ENCODE peak calls at places on chromosomes 1 and 21, in ten cellular contexts. N is left ventricle myocardium inferior, A is fibroblast of lung, V is neural progenitor cell, T is H1, K is K562, R is aorta, P is lung, X is heart left ventricle, H is GM23338. Z is an unnamed sample.

GRCh38 chr1:214417545-214418210 is 133.7 kb downstream of the PTPN14 start:
- DNase-seq in X (no peak), K (no peak), T (no peak), H (no peak), R (no peak), A (no peak), P (no peak), N (no peak), V (no peak), Z (no peak)

GRCh38 chr1:172431721-172432192 is 11.3 kb downstream of the C1orf105 start:
- DNase-seq in X (no peak), V (no peak), A (no peak), H (peak; percentile 22), P (peak; percentile 59), N (no peak), K (no peak), R (no peak), T (no peak), Z (peak; percentile 68)

GRCh38 chr1:84853743-84854721 is 39.0 kb downstream of the LPAR3 start:
- DNase-seq in H (no peak), N (no peak), X (no peak), V (no peak), T (no peak), P (no peak), A (peak; percentile 83), R (no peak), K (no peak), Z (peak; percentile 64)

GRCh38 chr1:21000245-21000594 is 176.5 kb downstream of the EIF4G3 start:
- DNase-seq in H (no peak), A (no peak), X (no peak), N (no peak), V (peak; percentile 5), T (no peak), P (no peak), R (no peak), K (no peak), Z (no peak)

GRCh38 chr21:29606613-29607012 is 307.9 kb downstream of the BACH1 start:
- DNase-seq in V (no peak), R (no peak), K (no peak), T (no peak), P (no peak), X (no peak), H (no peak), N (no peak), A (no peak), Z (no peak)

GRCh38 chr1:241627453-241628329 is 12.5 kb downstream of the CHML start:
- DNase-seq in V (peak; percentile 64), H (peak; percentile 79), R (no peak), N (no peak), P (no peak), T (no peak), X (no peak), A (peak; percentile 81), K (peak; percentile 49), Z (peak; percentile 64)

GRCh38 chr1:157968951-157969350 is 24.5 kb upstream of the KIRREL1 start:
- DNase-seq in X (peak; percentile 32), A (peak; percentile 93), V (no peak), N (no peak), H (no peak), P (no peak), T (no peak), K (no peak), R (peak; percentile 59), Z (no peak)

GRCh38 chr1:244435562-244436205 is 16.0 kb downstream of the ADSS2 start:
- DNase-seq in P (no peak), V (no peak), T (no peak), K (no peak), X (no peak), R (no peak), H (no peak), A (peak; percentile 80), N (no peak), Z (no peak)

DNA sequence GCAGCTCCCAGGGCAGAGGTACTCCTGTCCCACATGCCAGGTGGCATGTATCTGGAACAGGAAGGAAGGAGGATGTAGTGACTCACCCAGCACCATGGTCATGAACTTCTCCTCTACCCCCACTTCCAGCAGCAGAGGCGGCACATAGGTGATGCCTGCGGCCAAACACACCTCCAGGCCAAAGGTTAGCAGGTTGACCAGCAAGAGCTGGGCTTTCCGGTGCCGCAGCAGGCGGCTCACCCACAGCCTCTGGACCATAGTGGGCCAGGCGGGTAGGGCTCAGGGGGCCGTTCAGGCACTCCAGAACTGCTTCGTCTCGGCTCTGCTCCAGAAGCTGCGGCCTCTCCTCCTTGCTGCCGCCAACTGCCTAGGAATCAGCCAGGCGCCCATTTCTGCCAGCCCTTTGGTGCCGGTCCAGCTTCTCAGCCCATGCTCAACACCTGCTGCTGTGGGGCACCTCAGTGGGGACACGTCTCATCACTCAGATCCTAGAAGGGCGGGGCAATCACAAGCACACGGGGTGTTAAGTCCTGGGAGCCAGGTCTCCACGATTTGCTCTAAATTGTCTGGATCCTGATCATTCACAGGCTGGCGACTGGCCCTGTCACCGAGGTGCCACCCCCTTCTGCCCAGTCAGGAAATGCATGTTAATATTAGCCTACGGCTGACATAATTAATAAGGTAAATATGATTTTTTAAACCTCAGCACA is 15.8 kb downstream of the SLC45A3 start:
- DNase-seq in R (no peak), A (peak; percentile 23), K (no peak), H (no peak), T (no peak), N (no peak), X (no peak), P (no peak), V (no peak), Z (peak; percentile 85)
- H3K27ac ChIP-seq in R (no peak overlapping the region), A (no peak overlapping the region), K (no peak overlapping the region), H (no peak overlapping the region), T (no peak overlapping the region), N (no peak overlapping the region), X (no peak overlapping the region), P (no peak overlapping the region), V (no peak overlapping the region), Z (peak overlapping the region; percentile 52)

DNA sequence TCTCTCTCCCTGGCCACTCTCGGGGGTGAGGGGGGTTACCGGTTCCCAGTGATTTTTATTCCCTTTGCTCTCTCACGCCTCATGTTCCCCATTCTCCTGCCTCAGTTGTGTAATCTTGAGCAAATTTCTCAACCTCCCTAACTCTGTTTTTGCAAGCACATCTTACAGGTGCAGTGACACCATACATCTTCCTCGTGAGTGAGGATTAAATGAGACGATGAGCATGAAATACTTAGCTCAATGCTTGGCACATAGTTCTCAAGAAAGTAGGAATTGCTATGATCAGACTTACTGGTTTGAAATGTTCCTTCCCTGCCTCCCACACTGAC is 2.0 kb upstream of the TNFRSF9 start:
- DNase-seq in X (no peak), T (no peak), A (no peak), N (no peak), K (no peak), P (no peak), R (no peak), H (no peak), V (no peak), Z (no peak)
- H3K4me1 ChIP-seq in X (peaks cover 19% of the 10 kb centered on the region), T (no peaks in the 10 kb centered on the region), A (no peaks in the 10 kb centered on the region), N (peaks cover 24% of the 10 kb centered on the region), K (peaks cover 11% of the 10 kb centered on the region), P (no peaks in the 10 kb centered on the region), R (no peaks in the 10 kb centered on the region), H (peaks cover 3% of the 10 kb centered on the region), V (no peaks in the 10 kb centered on the region), Z (no peaks in the 10 kb centered on the region)

GRCh38 chr1:28421744-28422143 is 52.2 kb downstream of the PHACTR4 start:
- DNase-seq in N (no peak), T (no peak), H (no peak), A (no peak), X (no peak), K (no peak), V (no peak), R (no peak), P (no peak), Z (peak; percentile 30)

GRCh38 chr1:28415246-28415645 is 45.7 kb downstream of the PHACTR4 start:
- DNase-seq in R (no peak), A (no peak), T (no peak), P (no peak), N (no peak), K (no peak), V (no peak), H (peak; percentile 43), X (no peak), Z (no peak)

GRCh38 chr1:28418278-28418637 is 48.7 kb downstream of the PHACTR4 start:
- DNase-seq in A (no peak), K (no peak), X (no peak), H (no peak), P (no peak), R (no peak), V (no peak), N (no peak), T (no peak), Z (peak; percentile 38)

GRCh38 chr1:28416509-28417194 is 47.1 kb downstream of the PHACTR4 start:
- DNase-seq in T (no peak), K (peak; percentile 73), R (no peak), P (no peak), V (no peak), N (no peak), H (no peak), X (no peak), A (peak; percentile 26), Z (peak; percentile 56)

DNA sequence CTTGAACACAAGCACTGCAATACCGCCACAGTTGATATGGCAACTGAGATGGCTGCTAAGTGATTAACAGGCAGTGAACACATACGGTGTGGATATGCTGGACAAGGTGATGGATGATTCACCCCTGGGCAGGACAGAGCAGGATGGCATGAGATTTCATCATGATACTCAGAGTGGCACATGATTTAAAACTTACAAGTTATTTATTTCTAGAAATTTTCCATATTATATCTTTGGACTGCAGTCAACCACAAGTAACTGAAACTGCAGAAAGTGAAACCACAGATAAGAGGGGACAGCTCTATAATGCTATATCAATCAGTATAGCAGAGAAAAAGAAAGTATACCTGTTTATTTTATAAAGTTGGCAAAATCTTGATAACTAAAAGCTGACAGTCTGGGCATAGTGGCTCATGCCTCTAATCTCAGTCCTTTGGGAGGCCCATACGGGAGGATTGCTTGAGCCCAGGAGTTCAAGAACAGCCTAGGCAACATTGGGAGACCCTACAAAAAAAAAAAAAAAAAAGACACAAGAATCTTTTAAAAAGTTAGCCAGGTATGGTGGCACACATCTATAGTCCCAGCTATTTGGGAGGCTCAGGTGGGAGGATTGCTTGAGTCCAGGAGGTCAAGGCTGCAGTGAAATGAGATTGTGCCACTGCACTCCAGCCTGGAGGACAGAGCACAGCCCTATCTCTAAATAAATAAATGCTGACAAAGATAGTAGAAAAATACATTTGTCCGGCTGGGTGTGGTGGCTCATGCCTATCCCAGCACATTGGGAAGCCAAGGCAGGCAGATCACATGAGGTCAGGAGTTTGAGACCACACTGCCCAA is 48.1 kb downstream of the PHACTR4 start:
- DNase-seq in T (no peak), X (no peak), V (no peak), A (peak; percentile 71), K (peak; percentile 39), P (no peak), R (no peak), N (no peak), H (no peak), Z (peak; percentile 65)
- H3K4me3 ChIP-seq in T (no peak overlapping the region), X (no peak overlapping the region), V (no peak overlapping the region), A (no peak overlapping the region), K (peak overlapping the region; percentile 6), P (no peak overlapping the region), R (no peak overlapping the region), N (peak overlapping the region; percentile 9), H (no peak overlapping the region), Z (no peak overlapping the region)

GRCh38 chr1:111952258-111952657 is 37.2 kb downstream of the KCND3 start:
- DNase-seq in V (no peak), H (no peak), A (no peak), X (no peak), K (no peak), T (no peak), N (no peak), R (no peak), P (no peak), Z (no peak)

GRCh38 chr1:111943056-111943455 is 46.4 kb downstream of the KCND3 start:
- DNase-seq in K (no peak), V (no peak), X (no peak), R (no peak), N (no peak), T (no peak), P (no peak), H (no peak), A (no peak), Z (no peak)

GRCh38 chr1:111944121-111944785 is 45.2 kb downstream of the KCND3 start:
- DNase-seq in P (no peak), R (no peak), X (peak; percentile 69), T (no peak), H (no peak), A (no peak), N (peak; percentile 64), K (no peak), V (no peak), Z (no peak)

GRCh38 chr1:111953797-111954196 is 35.7 kb downstream of the KCND3 start:
- DNase-seq in R (no peak), A (no peak), P (no peak), V (no peak), N (no peak), T (no peak), K (no peak), H (no peak), X (no peak), Z (no peak)

DNA sequence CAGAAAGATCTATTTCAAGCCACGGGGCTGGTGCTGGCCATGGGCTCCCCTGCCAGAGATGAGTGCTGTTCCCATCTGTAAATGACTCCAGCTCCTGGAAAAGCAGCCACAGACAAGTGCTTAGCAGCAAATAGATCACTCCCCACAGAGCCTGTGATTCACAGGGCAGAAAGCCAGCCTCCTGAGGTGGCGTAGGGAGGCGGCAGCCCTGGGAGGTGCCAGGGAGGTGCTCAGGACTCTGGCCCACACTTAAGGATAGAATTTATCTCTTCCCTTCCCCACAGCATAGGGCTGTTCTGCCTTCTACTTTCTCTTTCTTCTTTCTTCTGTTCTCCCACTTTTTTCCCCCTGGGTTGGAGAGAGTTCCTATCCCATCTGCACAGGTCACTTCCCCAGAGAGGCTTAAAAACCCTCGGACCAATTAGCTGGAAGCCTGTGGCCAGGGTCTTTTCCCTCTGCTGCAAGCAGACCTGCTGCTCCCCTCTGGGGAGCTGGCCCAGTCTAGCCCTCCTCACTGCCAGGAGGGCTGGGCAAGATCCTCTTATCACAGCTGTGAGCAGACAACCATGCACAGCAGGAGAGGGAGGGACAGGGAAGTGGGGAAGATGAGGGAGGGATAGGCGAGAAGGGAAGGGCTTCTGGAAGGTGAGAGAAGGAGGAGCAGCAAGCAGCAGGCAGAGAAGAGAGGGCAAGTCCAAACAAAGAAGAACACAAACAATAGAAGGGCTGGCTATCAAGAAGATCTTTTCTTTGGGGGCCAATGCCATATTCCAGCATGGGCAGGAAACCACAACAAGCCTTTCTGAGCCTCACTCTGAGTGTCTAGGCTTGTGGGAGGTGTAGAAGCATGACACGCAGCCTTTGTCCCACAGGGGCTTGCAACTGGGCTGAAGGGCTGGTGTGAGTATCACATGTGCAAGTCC is 41.0 kb downstream of the KCND3 start:
- DNase-seq in K (no peak), V (peak; percentile 55), X (peak; percentile 86), P (no peak), T (no peak), N (peak; percentile 67), A (peak; percentile 34), R (peak; percentile 53), H (no peak), Z (peak; percentile 2)
- H3K27ac ChIP-seq in K (no peak overlapping the region), V (no peak overlapping the region), X (peak overlapping the region; percentile 61), P (peak overlapping the region; percentile 81), T (no peak overlapping the region), N (peak overlapping the region; percentile 79), A (no peak overlapping the region), R (no peak overlapping the region), H (no peak overlapping the region), Z (no peak overlapping the region)

Z was measured in small intestine.